ENCODE peak calls at places on chromosome 3, in five cellular contexts. L is A549, I is IMR-90, S is GM12878, Y is K562. E is an unnamed sample.

GRCh38 chr3:64601824-64602223 is 86.0 kb downstream of the ADAMTS9 start:
- DNase-seq in Y (no peak), I (no peak), S (no peak), L (no peak), E (no peak)

GRCh38 chr3:56491566-56491965 is 23.3 kb upstream of the ERC2 start:
- DNase-seq in Y (no peak), S (no peak), I (no peak), L (no peak), E (no peak)

GRCh38 chr3:15753056-15753710 is 44.6 kb downstream of the ANKRD28 start:
- DNase-seq in I (no peak), Y (no peak), S (no peak), L (peak), E (no peak)

GRCh38 chr3:145313751-145314150 is 847.2 kb downstream of the PLOD2 start:
- DNase-seq in Y (no peak), L (no peak), S (no peak), I (no peak), E (no peak)

GRCh38 chr3:76702676-76703075 is 337.2 kb upstream of the ROBO2 start:
- DNase-seq in S (no peak), Y (no peak), L (no peak), I (no peak), E (no peak)

GRCh38 chr3:135106445-135106844 is 311.4 kb downstream of the EPHB1 start:
- DNase-seq in S (no peak), L (peak), Y (peak), I (peak), E (no peak)

GRCh38 chr3:30527186-30527585 is 79.2 kb upstream of the TGFBR2 start:
- DNase-seq in L (no peak), I (no peak), S (no peak), Y (no peak), E (no peak)

GRCh38 chr3:149554826-149555225 is 80.3 kb downstream of the TM4SF4 start:
- DNase-seq in Y (no peak), L (peak), S (no peak), I (peak), E (no peak)

GRCh38 chr3:147191795-147192385 is 214.5 kb downstream of the ZIC4 start:
- DNase-seq in S (peak), L (peak), I (peak), Y (peak), E (peak)

GRCh38 chr3:134857776-134858515 is 62.9 kb downstream of the EPHB1 start:
- DNase-seq in L (no peak), S (no peak), I (no peak), Y (no peak), E (no peak)

GRCh38 chr3:178295257-178295912 is 240.9 kb upstream of the KCNMB2 start:
- DNase-seq in L (no peak), Y (no peak), I (peak), S (no peak), E (peak)

GRCh38 chr3:112306825-112307224 is 12.8 kb upstream of the SLC9C1 start:
- DNase-seq in S (no peak), I (no peak), L (no peak), Y (no peak), E (no peak)

GRCh38 chr3:193842029-193842782 is 249.2 kb downstream of the OPA1 start:
- DNase-seq in L (no peak), I (no peak), S (peak), Y (peak), E (no peak)

GRCh38 chr3:33980252-33980651 is 181.8 kb downstream of the PDCD6IP start:
- DNase-seq in Y (peak), L (peak), S (peak), I (peak), E (peak)

GRCh38 chr3:53495518-53496501 is 1.4 kb downstream of the CACNA1D start:
- DNase-seq in S (no peak), I (no peak), L (no peak), Y (no peak), E (peak)

GRCh38 chr3:188341501-188341900 is 187.5 kb downstream of the LPP start:
- DNase-seq in Y (no peak), I (no peak), S (no peak), L (no peak), E (no peak)

GRCh38 chr3:188343894-188344293 is 189.9 kb downstream of the LPP start:
- DNase-seq in Y (no peak), I (no peak), S (no peak), L (no peak), E (no peak)

GRCh38 chr3:188342991-188343732 is 189.2 kb downstream of the LPP start:
- DNase-seq in Y (no peak), I (no peak), S (no peak), L (no peak), E (no peak)

GRCh38 chr3:188348445-188349244 is 194.7 kb downstream of the LPP start:
- DNase-seq in I (peak), L (peak), S (no peak), Y (no peak), E (no peak)

DNA sequence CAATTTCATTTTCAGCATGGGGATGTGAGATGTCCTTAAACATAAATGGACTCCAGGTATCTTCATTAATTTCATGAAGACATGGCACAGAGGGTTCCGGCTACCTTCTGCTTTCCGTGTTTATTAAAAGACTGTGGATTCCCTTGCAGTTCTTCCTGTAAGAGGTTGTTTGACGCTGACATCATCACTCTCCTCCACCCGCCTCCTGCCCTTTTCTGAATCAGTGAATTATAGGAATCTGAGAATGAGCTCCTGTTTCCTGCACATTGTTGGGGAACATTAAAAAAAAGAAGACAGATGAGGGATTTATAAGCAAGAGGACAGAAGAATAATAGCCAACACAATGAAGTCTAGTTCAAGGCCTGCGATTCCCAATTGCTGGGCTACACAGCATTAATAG is 191.3 kb downstream of the LPP start:
- DNase-seq in Y (no peak), L (no peak), I (peak), S (no peak), E (no peak)
- TF ChIP-seq RCOR1 in Y (no peak), L (no peak), I (no peak), S (no peak), E (no peak)

DNA sequence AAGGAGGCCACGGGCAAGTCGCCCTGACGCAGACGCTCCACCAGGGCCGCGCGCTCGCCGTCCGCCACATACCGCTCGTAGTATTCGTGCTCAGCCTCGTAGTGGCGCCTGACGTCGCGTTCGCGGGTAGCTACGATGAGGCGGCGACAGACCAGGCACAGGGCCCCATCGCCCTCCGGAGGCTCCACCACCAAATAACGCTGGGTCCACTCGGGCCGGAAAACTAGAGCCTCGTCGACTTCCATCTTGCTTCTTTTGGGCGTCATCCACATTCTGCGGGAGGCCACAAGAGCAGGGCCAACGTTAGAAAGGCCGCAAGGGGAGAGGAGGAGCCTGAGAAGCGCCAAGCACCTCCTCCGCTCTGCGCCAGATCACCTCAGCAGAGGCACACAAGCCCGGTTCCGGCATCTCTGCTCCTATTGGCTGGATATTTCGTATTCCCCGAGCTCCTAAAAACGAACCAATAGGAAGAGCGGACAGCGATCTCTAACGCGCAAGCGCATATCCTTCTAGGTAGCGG is at the start of gene EPM2AIP1:
- DNase-seq in I (no peak), S (no peak), L (no peak), Y (peak), E (peak)
- TF ChIP-seq RCOR1 in I (no peak), S (no peak), L (no peak), Y (peak), E (no peak)

GRCh38 chr3:50630394-50630793 is 13.4 kb downstream of the MAPKAPK3 start:
- DNase-seq in S (no peak), I (no peak), L (no peak), Y (no peak), E (no peak)

GRCh38 chr3:50632450-50632849 is 15.5 kb downstream of the MAPKAPK3 start:
- DNase-seq in S (no peak), I (no peak), Y (peak), L (no peak), E (peak)

GRCh38 chr3:50630916-50631315 is 14.0 kb downstream of the MAPKAPK3 start:
- DNase-seq in L (no peak), Y (no peak), S (no peak), I (no peak), E (no peak)

GRCh38 chr3:50635066-50635465 is 18.1 kb downstream of the MAPKAPK3 start:
- DNase-seq in L (no peak), I (no peak), Y (no peak), S (no peak), E (no peak)

GRCh38 chr3:50633233-50633795 is 16.4 kb downstream of the MAPKAPK3 start:
- DNase-seq in I (no peak), L (no peak), Y (no peak), S (no peak), E (no peak)
- TF ChIP-seq RCOR1 in I (no peak), L (no peak), Y (no peak), S (no peak), E (no peak)

DNA sequence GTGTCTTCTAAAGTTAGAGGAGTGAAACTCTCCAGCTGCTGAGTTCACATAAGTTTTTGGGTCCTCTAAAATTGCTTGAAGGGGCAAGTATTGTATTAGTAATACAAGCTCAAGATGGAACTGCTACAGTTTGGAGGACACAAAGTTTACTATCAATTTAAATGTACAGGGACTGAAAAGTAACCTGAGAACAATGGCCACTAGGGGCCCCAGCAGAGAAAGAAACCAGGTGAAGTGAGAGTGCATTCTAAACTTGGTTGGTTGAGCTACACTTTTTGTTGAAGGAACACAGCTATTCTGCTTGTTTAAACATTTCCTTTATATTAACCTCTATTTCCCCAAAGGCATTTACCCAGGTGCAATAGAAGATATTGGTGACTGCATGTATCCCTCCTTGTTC is 755.5 kb downstream of the GBE1 start:
- DNase-seq in L (no peak), Y (no peak), I (no peak), S (no peak), E (no peak)
- TF ChIP-seq RCOR1 in L (no peak), Y (no peak), I (no peak), S (no peak), E (no peak)

GRCh38 chr3:41193822-41194539 is 5.3 kb upstream of the CTNNB1 start:
- DNase-seq in S (no peak), Y (no peak), L (no peak), I (no peak), E (no peak)

GRCh38 chr3:41182504-41183059 is 16.7 kb upstream of the CTNNB1 start:
- DNase-seq in L (no peak), S (no peak), Y (no peak), I (no peak), E (no peak)

GRCh38 chr3:41190509-41191284 is 8.6 kb upstream of the CTNNB1 start:
- DNase-seq in I (no peak), S (no peak), Y (no peak), L (no peak), E (no peak)

GRCh38 chr3:41188291-41188690 is 11.0 kb upstream of the CTNNB1 start:
- DNase-seq in S (no peak), I (no peak), Y (no peak), L (no peak), E (no peak)
- TF ChIP-seq RCOR1 in S (no peak), I (no peak), Y (no peak), L (no peak), E (no peak)

GRCh38 chr3:142218703-142219102 is 6.7 kb downstream of the GK5 start:
- DNase-seq in I (peak), L (no peak), Y (no peak), S (no peak), E (no peak)
- TF ChIP-seq RCOR1 in I (no peak), L (no peak), Y (no peak), S (no peak), E (no peak)

DNA sequence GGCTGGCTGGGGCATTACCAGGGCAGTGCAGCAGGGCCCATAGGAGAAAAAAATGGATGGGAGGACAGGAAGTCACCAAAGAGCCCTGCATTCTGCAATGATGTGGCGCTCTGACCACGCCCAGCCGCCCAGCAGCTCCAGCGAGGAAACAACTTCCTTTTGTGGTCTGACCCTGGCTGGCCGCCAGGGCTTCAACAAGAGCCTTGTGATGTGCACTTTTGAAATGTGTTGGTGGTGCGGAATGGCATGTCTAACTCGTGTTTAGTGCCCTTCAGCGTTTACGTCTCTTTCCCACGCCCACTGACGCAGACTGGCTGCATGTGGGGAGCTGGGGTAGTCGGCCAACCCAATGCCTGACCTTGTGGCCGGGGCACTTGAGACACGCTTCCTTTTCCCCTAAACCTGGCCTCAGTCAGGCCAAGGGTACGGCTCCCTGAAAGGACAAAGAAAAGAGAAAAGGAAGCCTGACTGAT is 81.9 kb upstream of the CTNNB1 start:
- DNase-seq in Y (peak), I (peak), L (peak), S (peak), E (no peak)
- TF ChIP-seq RCOR1 in Y (peak), I (no peak), L (no peak), S (no peak), E (no peak)

GRCh38 chr3:128485283-128486156 is 7.5 kb downstream of the GATA2 start:
- DNase-seq in L (no peak), Y (no peak), I (no peak), S (no peak), E (no peak)
- TF ChIP-seq RCOR1 in L (no peak), Y (no peak), I (no peak), S (no peak), E (no peak)

GRCh38 chr3:48918388-48919214 is at the start of gene ARIH2:
- DNase-seq in Y (peak), I (peak), L (peak), S (peak), E (peak)

GRCh38 chr3:48915296-48915695 is 3.3 kb upstream of the ARIH2 start:
- DNase-seq in L (no peak), Y (peak), S (no peak), I (peak), E (no peak)

GRCh38 chr3:48919215-48920138 is 835 bp downstream of the ARIH2 start:
- DNase-seq in Y (peak), S (no peak), I (peak), L (peak), E (peak)
- TF ChIP-seq RCOR1 in Y (no peak), S (no peak), I (no peak), L (no peak), E (no peak)

E was measured in SK-N-SH.